ENCODE peak calls at places on chromosomes 6 and 20, in seven cellular contexts. X is lower lobe of right lung, T is psoas muscle, D is foreskin fibroblast, I is prostate gland, V is left lung, E is astrocyte of the spinal cord. P is an unnamed sample.

GRCh38 chr6:151118453-151119123 is 121.2 kb upstream of the AKAP12 start:
- DNase-seq in X (no peak), T (no peak), D (no peak), I (no peak), V (no peak), E (no peak), P (no peak)

GRCh38 chr6:154154389-154154967 is 115.4 kb downstream of the OPRM1 start:
- DNase-seq in X (no peak), T (no peak), D (peak; percentile 80), I (peak; percentile 67), V (no peak), E (peak; percentile 81), P (peak; percentile 85)

GRCh38 chr20:52105573-52106422 is 85.8 kb downstream of the ZFP64 start:
- DNase-seq in X (no peak), T (no peak), D (peak; percentile 73), I (peak; percentile 26), V (no peak), E (peak; percentile 48), P (peak; percentile 53)

GRCh38 chr20:59810376-59811187 is 122.9 kb downstream of the SYCP2 start:
- DNase-seq in X (no peak), T (no peak), D (no peak), I (no peak), V (no peak), E (no peak), P (no peak)

GRCh38 chr6:162727347-162728176 is at the start of the genes PACRG and PRKN:
- DNase-seq in X (peak; percentile 99), T (peak; percentile 98), D (peak; percentile 99), I (peak; percentile 98), V (peak; percentile 98), E (peak; percentile 99), P (peak; percentile 98)

GRCh38 chr20:63969851-63970713 is at the start of gene ZNF512B:
- DNase-seq in X (no peak), T (peak; percentile 72), D (peak; percentile 81), I (peak; percentile 57), V (peak; percentile 67), E (peak; percentile 35), P (peak; percentile 44)

GRCh38 chr20:63028461-63028921 is 21.7 kb upstream of the BHLHE23 start:
- DNase-seq in X (peak; percentile 28), T (no peak), D (no peak), I (no peak), V (no peak), E (no peak), P (no peak)

GRCh38 chr20:40683221-40683893 is 5.7 kb downstream of the MAFB start:
- DNase-seq in X (peak; percentile 69), T (peak; percentile 47), D (no peak), I (no peak), V (no peak), E (peak; percentile 43), P (peak; percentile 53)

GRCh38 chr6:33418690-33419291 is 884 bp upstream of the CUTA start:
- DNase-seq in X (no peak), T (no peak), D (no peak), I (no peak), V (no peak), E (no peak), P (peak; percentile 41)

GRCh38 chr6:107628878-107629277 is 139.0 kb downstream of the SOBP start:
- DNase-seq in X (no peak), T (no peak), D (no peak), I (no peak), V (no peak), E (no peak), P (no peak)

GRCh38 chr6:52725530-52726192 is 37.6 kb downstream of the GSTA2 start:
- DNase-seq in X (no peak), T (no peak), D (peak; percentile 46), I (peak; percentile 65), V (no peak), E (peak; percentile 12), P (peak; percentile 33)

GRCh38 chr6:4864534-4864933 is 88.3 kb downstream of the CDYL start:
- DNase-seq in X (no peak), T (no peak), D (no peak), I (no peak), V (no peak), E (no peak), P (no peak)

GRCh38 chr6:139981066-139981624 is 606.7 kb upstream of the CITED2 start:
- DNase-seq in X (no peak), T (no peak), D (no peak), I (no peak), V (no peak), E (no peak), P (no peak)

GRCh38 chr6:14721103-14721758 is 524.6 kb upstream of the JARID2 start:
- DNase-seq in X (no peak), T (no peak), D (peak; percentile 41), I (no peak), V (no peak), E (no peak), P (peak; percentile 76)

GRCh38 chr20:49256261-49256660 is 21.6 kb downstream of the ZNFX1 start:
- DNase-seq in X (no peak), T (no peak), D (no peak), I (no peak), V (no peak), E (no peak), P (no peak)

GRCh38 chr20:54633903-54634302 is 158.5 kb downstream of the DOK5 start:
- DNase-seq in X (no peak), T (no peak), D (no peak), I (no peak), V (no peak), E (no peak), P (no peak)

GRCh38 chr20:50335105-50335504 is 144.5 kb downstream of the CEBPB start:
- DNase-seq in X (no peak), T (no peak), D (no peak), I (no peak), V (no peak), E (no peak), P (peak; percentile 42)

GRCh38 chr6:110814488-110815259 is 595 bp downstream of the CDK19 start:
- DNase-seq in X (peak; percentile 80), T (peak; percentile 61), D (peak; percentile 78), I (no peak), V (peak; percentile 72), E (peak; percentile 45), P (peak; percentile 53)

GRCh38 chr20:36312724-36313441 is 6.7 kb downstream of the DLGAP4 start:
- DNase-seq in X (no peak), T (no peak), D (no peak), I (no peak), V (no peak), E (no peak), P (no peak)

GRCh38 chr6:163963205-163964120 is 548.9 kb downstream of the QKI start:
- DNase-seq in X (no peak), T (no peak), D (no peak), I (no peak), V (no peak), E (no peak), P (no peak)

GRCh38 chr20:58471161-58471834 is 43.9 kb downstream of the APCDD1L start:
- DNase-seq in X (no peak), T (no peak), D (peak; percentile 34), I (no peak), V (no peak), E (no peak), P (peak; percentile 69)

GRCh38 chr6:111129003-111129402 is 41.7 kb downstream of the SLC16A10 start:
- DNase-seq in X (no peak), T (peak; percentile 39), D (peak; percentile 11), I (no peak), V (no peak), E (peak; percentile 45), P (no peak)

GRCh38 chr6:133241088-133241900 is at the start of gene EYA4:
- DNase-seq in X (no peak), T (peak; percentile 60), D (peak; percentile 54), I (no peak), V (no peak), E (peak; percentile 26), P (peak; percentile 40)

GRCh38 chr6:38955876-38956275 is 92.7 kb upstream of the GLP1R start:
- DNase-seq in X (no peak), T (no peak), D (no peak), I (no peak), V (no peak), E (no peak), P (no peak)

DNA sequence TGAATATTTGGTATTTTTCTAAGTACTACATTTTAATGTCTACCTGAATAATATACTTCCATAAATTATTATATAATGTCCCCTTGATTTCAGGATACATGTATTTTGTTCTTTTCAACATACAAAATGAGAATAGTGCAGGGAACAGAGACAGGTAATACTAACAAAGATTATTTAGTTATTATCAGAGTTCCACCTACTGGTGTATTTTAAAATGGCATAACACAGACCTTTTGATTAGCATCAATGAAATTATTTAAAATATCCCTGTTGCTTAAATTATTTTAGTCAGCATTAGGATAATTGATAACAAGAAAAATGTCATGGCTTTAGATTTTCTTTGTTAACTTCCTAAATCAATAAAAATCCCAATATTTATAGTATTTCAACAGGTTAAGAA is 184.0 kb downstream of the PRDM13 start:
- DNase-seq in X (no peak), T (no peak), D (no peak), I (no peak), V (no peak), E (no peak), P (no peak)
- TF ChIP-seq CTCF in X (no peak), T (peak; percentile 16), D (no peak), I (no peak), V (no peak), E (peak; percentile 5), P (no peak)

GRCh38 chr6:73369563-73369962 is at the start of gene OOEP:
- DNase-seq in X (no peak), T (no peak), D (no peak), I (no peak), V (no peak), E (no peak), P (no peak)
- H3K4me3 ChIP-seq in X (no peak within 1 kb of the TSS), T (no peak within 1 kb of the TSS), D (no peak within 1 kb of the TSS), I (no peak within 1 kb of the TSS), V (no peak within 1 kb of the TSS), E (no peak within 1 kb of the TSS), P (no peak within 1 kb of the TSS)

DNA sequence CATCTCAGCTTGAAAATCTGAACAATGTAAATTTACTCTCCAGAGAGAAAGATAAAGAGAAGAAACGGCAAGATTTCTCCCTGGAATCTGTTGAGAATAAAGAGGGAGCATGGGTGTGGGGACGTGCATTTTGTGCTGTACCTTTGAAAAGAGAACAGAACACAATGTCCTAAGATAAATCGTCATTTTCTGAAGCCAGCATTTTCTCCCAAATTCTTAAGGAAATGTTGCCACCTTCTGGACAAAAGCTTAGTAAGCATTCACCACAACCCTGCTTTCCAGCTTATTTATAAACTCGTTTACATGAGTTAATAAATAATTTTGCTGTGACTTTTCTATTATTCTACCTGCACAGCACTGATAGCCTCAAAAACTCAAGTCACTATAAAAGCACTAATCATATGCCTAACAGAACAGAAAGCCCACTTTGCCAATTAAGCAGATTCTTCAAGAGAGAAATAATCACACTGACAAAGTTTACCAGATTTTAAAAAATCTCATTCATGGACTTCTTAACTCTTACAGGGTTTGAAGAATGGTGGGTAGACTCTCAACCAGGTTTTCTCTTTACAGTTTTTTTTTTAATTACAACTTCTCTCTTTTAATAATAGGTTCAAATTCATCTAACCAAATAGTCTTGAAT is 155.8 kb downstream of the MBOAT1 start:
- DNase-seq in X (no peak), T (no peak), D (peak; percentile 59), I (no peak), V (no peak), E (peak; percentile 66), P (peak; percentile 74)
- TF ChIP-seq CTCF in X (peak; percentile 51), T (peak; percentile 37), D (peak; percentile 52), I (peak; percentile 68), V (peak; percentile 40), E (peak; percentile 51), P (peak; percentile 40)

DNA sequence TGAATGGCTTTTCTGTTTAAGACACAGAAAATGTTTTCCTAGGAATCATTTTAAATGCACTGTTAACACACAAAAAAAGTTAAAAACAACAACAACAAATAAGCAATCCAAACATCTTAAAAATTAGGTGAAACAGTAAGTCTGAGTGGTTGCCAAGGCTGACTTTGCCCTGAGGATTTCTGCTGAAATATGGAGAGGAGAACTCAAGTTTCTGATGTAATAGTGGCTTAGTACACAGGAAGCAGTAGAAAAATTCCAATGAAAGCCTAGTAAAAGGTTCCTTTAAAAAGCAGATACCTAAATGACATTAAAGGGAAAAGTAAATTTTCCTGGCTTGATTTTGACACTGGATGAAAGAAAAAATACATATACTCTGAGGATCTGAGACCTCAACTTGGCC is 184.2 kb downstream of the EPM2A start:
- DNase-seq in X (no peak), T (no peak), D (peak; percentile 43), I (no peak), V (no peak), E (no peak), P (no peak)
- H3K4me3 ChIP-seq in X (no peak overlapping the region), T (no peak overlapping the region), D (no peak overlapping the region), I (no peak overlapping the region), V (no peak overlapping the region), E (no peak overlapping the region), P (no peak overlapping the region)

P was measured in cardiac fibroblast.